ENCODE peak calls at places on chromosomes 16 and 17, in six cellular contexts. G is GM12865, T is foreskin fibroblast, C is psoas muscle, U is colonic mucosa, E is heart left ventricle. A is an unnamed sample.

GRCh38 chr17:76193616-76194015 is 46.7 kb downstream of the RNF157 start:
- DNase-seq in C (no peak), U (no peak), E (no peak), T (no peak), G (no peak), A (peak)

GRCh38 chr17:72614476-72614870 is 478.0 kb downstream of the SLC39A11 start:
- DNase-seq in T (no peak), G (no peak), E (no peak), C (no peak), U (no peak), A (no peak)

GRCh38 chr16:52364500-52364899 is 182.4 kb downstream of the TOX3 start:
- DNase-seq in U (no peak), E (no peak), T (no peak), C (no peak), G (no peak), A (no peak)

GRCh38 chr16:75052481-75053211 is 53.8 kb downstream of the ZNRF1 start:
- DNase-seq in C (no peak), U (peak), E (no peak), T (no peak), G (no peak), A (no peak)

GRCh38 chr17:36069131-36069530 is 5.1 kb downstream of the CCL18 start:
- DNase-seq in T (no peak), C (no peak), U (no peak), E (no peak), G (no peak), A (no peak)

GRCh38 chr17:28133562-28133970 is 91.1 kb downstream of the NLK start:
- DNase-seq in E (no peak), U (no peak), C (no peak), T (peak), G (no peak), A (no peak)

GRCh38 chr16:84088695-84089395 is 27.9 kb downstream of the MBTPS1 start:
- DNase-seq in U (peak), T (no peak), E (peak), C (no peak), G (peak), A (peak)

GRCh38 chr16:9055661-9056060 is 35.8 kb upstream of the HAPSTR1 start:
- DNase-seq in G (no peak), T (no peak), U (no peak), E (no peak), C (no peak), A (no peak)

GRCh38 chr16:56609463-56609921 is 1.1 kb downstream of the MT2A start:
- DNase-seq in E (peak), T (peak), C (peak), G (peak), U (peak), A (peak)

GRCh38 chr16:56451753-56452689 is 667 bp downstream of the OGFOD1 start:
- DNase-seq in C (peak), U (peak), T (peak), G (peak), E (peak), A (peak)

GRCh38 chr16:87060026-87060986 is 256.9 kb downstream of the C16orf95 start:
- DNase-seq in T (peak), E (peak), U (no peak), C (no peak), G (peak), A (peak)

GRCh38 chr17:43873091-43873490 is 26.1 kb downstream of the CD300LG start:
- DNase-seq in T (no peak), G (no peak), E (no peak), C (no peak), U (peak), A (no peak)

GRCh38 chr16:35311475-35311874 is 1852.1 kb downstream of the TP53TG3F start:
- DNase-seq in G (no peak), E (no peak), C (no peak), T (no peak), U (no peak), A (no peak)

GRCh38 chr16:57045694-57046381 is 46.5 kb upstream of the CPNE2 start:
- DNase-seq in E (peak), C (peak), U (peak), T (peak), G (peak), A (no peak)

GRCh38 chr16:19432429-19432828 is 14.7 kb downstream of the TMC5 start:
- DNase-seq in T (no peak), U (peak), E (no peak), C (no peak), G (no peak), A (no peak)

GRCh38 chr16:3690991-3691720 is 26.2 kb downstream of the TRAP1 start:
- DNase-seq in T (peak), C (peak), G (no peak), E (no peak), U (no peak), A (no peak)

GRCh38 chr16:14148569-14148968 is 77.5 kb downstream of the MRTFB start:
- DNase-seq in E (no peak), T (no peak), G (no peak), U (no peak), C (no peak), A (no peak)

GRCh38 chr16:1960665-1961630 is 1.6 kb downstream of the NDUFB10 start:
- DNase-seq in C (no peak), U (no peak), G (peak), T (peak), E (no peak), A (no peak)

GRCh38 chr17:72599891-72600290 is 479.1 kb downstream of the SOX9 start:
- DNase-seq in U (no peak), G (no peak), T (no peak), E (no peak), C (no peak), A (no peak)

GRCh38 chr16:30068750-30069574 is 3.4 kb downstream of the ALDOA start:
- DNase-seq in C (no peak), G (peak), T (peak), U (no peak), E (peak), A (peak)

GRCh38 chr16:58417600-58417999 is 25.3 kb downstream of the GINS3 start:
- DNase-seq in E (peak), C (no peak), G (peak), T (no peak), U (no peak), A (no peak)

GRCh38 chr17:7803981-7804380 is 30.0 kb upstream of the KDM6B start:
- DNase-seq in C (no peak), T (no peak), E (no peak), U (peak), G (no peak), A (no peak)

GRCh38 chr17:37671813-37672544 is 28.7 kb upstream of the DDX52 start:
- DNase-seq in G (no peak), C (no peak), U (no peak), E (no peak), T (peak), A (no peak)

GRCh38 chr17:31327534-31328526 is 6.4 kb upstream of the EVI2A start:
- DNase-seq in C (no peak), G (no peak), T (peak), E (no peak), U (no peak), A (no peak)

GRCh38 chr17:15498107-15498506 is 30.7 kb upstream of the CDRT4 start:
- DNase-seq in T (peak), G (peak), U (no peak), E (no peak), C (no peak), A (no peak)

GRCh38 chr17:58529275-58529674 is 14.8 kb upstream of the MTMR4 start:
- DNase-seq in G (no peak), T (no peak), C (no peak), U (no peak), E (no peak), A (no peak)

GRCh38 chr17:67746704-67747571 is 29.2 kb downstream of the NOL11 start:
- DNase-seq in U (peak), G (no peak), T (no peak), E (no peak), C (no peak), A (no peak)

DNA sequence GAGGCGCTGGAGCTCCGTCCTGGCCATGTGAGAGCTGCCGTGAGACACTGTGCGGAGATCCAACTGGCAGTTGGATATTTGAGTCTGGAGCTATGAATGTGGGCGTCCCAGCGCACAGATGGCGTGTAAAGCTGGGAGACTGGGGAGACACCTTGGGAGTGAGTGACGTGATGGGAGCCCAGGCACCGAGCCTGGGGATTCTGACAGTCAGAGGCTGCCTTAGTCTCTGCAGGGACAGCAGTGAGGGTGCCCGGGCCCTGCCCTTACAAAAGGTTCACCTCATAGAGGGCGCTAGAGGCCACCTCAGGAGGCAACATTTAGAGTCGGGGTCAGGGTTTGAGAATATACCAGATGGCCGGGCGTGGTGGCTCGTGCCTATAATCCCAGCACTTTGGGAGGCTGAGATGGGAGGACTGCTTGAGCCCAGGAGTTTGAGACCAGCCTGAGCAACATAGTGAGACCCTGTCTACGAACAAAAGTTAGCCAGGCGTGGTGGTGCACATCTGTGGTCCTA is 194.1 kb upstream of the GSE1 start:
- DNase-seq in E (no peak), C (no peak), G (no peak), U (no peak), T (no peak), A (no peak)
- TF ChIP-seq CTCF in E (no peak), C (no peak), G (no peak), U (no peak), T (no peak), A (no peak)

DNA sequence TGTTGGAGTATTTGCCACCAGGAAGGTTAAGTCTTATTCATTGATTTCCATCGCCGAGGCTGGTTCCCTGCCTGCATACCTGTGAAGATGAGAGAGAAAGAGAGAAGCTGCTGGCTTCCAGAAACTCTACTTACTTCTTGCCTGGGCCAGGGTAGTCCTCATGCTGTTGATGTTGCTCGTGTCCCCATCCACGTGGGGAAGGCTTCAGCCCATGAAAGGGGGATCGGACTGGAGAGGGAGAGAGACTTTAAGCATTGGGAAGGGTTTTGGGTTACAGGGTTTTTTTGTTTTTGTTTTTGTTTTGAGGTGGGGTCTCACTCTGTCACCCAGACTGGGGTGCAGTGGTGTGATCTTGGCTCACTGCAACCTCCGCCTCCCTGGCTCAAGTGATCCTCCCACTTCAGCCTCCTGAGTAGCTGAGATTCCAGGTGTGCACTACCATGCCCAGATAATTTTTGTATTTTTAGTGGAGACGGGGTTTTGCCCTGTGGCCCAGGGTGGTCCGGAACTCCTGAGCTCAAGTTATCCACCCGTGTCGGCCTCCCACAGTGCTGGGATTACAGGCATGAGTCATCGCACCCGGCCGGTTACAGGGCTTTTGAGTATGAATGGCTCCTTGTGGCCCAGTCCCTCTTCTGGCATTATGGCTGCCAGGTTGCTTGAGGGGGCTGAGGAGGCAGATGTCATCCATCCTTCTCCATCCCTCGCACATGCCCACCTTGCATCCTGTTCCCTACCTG is 26.6 kb downstream of the ITGB3 start:
- DNase-seq in T (no peak), G (no peak), C (peak), U (no peak), E (no peak), A (no peak)
- H3K4me3 ChIP-seq in T (no peak), G (no peak), C (no peak), U (no peak), E (no peak), A (no peak)

GRCh38 chr17:9022553-9023388 is 1.5 kb downstream of the NTN1 start:
- DNase-seq in E (peak), C (peak), T (peak), U (no peak), G (no peak), A (no peak)
- TF ChIP-seq CTCF in E (no peak), C (no peak), T (no peak), U (no peak), G (no peak), A (no peak)

GRCh38 chr16:88279998-88280397 is 102.8 kb upstream of the ZNF469 start:
- DNase-seq in T (no peak), C (no peak), G (no peak), U (no peak), E (no peak), A (no peak)

GRCh38 chr16:88276591-88276990 is 106.2 kb upstream of the ZNF469 start:
- DNase-seq in G (no peak), U (no peak), T (no peak), C (no peak), E (no peak), A (no peak)

DNA sequence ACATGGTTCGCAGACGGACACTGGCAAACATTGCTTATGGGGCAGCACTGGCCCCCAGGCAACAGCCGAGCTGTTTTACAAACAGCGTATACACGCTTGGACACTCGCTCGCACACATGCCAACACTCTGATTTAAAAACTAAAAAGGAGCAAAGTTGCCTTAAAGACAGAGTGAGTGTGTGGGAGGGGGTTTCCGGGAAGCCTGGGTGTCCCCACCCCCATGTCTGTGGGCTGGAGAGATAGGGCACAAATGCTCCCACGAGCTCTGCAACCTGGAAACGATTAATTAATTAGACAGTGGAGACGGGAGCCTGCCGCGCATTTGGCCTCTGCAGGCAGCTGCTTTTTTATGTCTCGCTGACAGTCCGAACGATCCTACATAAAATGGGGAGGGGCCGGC is 107.9 kb upstream of the ZNF469 start:
- DNase-seq in T (peak), G (no peak), C (no peak), E (no peak), U (no peak), A (no peak)
- H3K4me3 ChIP-seq in T (no peak), G (no peak), C (no peak), E (no peak), U (no peak), A (no peak)

GRCh38 chr17:29241015-29241963 is 5.4 kb upstream of the CRYBA1 start:
- DNase-seq in U (no peak), G (peak), C (peak), E (peak), T (peak), A (no peak)
- TF ChIP-seq CTCF in U (no peak), G (no peak), C (no peak), E (no peak), T (no peak), A (no peak)

GRCh38 chr17:81117672-81118198 is 47.6 kb upstream of the PVALEF start:
- DNase-seq in E (no peak), T (no peak), C (no peak), U (no peak), G (no peak), A (no peak)

GRCh38 chr17:81118308-81119221 is 46.7 kb upstream of the PVALEF start:
- DNase-seq in C (no peak), G (no peak), E (no peak), T (no peak), U (no peak), A (no peak)

GRCh38 chr17:81120695-81121621 is 44.3 kb upstream of the PVALEF start:
- DNase-seq in T (no peak), E (no peak), U (no peak), G (no peak), C (no peak), A (no peak)

GRCh38 chr17:81120149-81120484 is 45.2 kb upstream of the PVALEF start:
- DNase-seq in E (no peak), C (no peak), T (no peak), G (no peak), U (no peak), A (no peak)

DNA sequence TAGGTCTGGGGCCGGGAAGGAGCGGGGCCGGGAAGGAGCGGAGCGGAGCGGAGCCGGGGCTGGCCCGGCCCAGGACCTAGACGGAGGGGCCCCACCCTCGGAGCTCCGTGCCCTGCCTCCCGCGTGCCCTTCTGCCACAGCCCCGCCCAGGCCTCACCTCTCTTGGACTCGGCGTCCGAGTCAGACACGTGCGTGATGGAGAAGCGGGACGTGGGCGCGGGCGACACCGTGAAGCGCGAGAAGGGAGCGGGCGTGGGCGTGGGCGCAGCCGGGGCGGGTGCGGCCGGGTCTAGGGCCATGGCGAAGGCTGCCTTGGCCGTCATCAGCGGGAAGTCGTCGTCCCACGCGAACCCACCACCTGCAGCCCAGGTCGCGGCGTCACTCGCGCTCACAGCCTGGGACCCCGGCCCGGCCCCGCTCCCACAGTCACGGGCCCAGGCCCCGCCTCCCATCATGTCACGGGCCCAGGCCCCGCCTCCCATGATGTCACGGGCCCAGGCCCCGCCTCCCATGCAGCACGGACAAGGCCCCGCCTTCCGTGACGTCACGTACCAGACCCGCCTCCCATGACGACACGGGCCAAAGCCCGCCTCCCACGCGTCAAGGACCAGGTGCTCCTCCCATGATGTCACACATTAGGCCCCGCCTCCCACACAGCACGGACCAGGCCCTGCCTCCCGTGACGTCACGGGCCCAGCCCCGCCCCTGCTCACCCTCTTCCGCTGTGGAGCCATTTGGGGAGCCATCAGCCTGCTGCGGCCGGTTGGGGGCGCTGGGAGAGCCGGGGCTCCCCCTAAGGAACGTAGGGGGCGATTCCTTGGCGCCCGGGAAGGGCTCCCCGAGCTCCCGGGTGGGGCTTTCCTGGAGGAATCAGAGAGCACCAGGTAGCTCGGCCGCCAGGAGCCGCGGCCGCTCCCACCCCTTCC is 45.8 kb upstream of the PVALEF start:
- DNase-seq in T (peak), G (peak), U (peak), E (peak), C (peak), A (peak)
- H3K4me3 ChIP-seq in T (peak), G (no peak), U (peak), E (peak), C (peak), A (peak)

GRCh38 chr17:18974407-18975149 is 22.6 kb downstream of the SLC5A10 start:
- DNase-seq in G (no peak), U (no peak), T (peak), E (no peak), C (no peak), A (no peak)

GRCh38 chr17:18971801-18972200 is 19.8 kb downstream of the SLC5A10 start:
- DNase-seq in T (no peak), E (no peak), U (no peak), G (no peak), C (no peak), A (no peak)

GRCh38 chr17:18968945-18969887 is 17.3 kb downstream of the SLC5A10 start:
- DNase-seq in E (no peak), U (peak), C (no peak), T (peak), G (no peak), A (no peak)

GRCh38 chr17:18967806-18968744 is 16.1 kb downstream of the SLC5A10 start:
- DNase-seq in C (no peak), G (no peak), E (no peak), T (peak), U (peak), A (no peak)

DNA sequence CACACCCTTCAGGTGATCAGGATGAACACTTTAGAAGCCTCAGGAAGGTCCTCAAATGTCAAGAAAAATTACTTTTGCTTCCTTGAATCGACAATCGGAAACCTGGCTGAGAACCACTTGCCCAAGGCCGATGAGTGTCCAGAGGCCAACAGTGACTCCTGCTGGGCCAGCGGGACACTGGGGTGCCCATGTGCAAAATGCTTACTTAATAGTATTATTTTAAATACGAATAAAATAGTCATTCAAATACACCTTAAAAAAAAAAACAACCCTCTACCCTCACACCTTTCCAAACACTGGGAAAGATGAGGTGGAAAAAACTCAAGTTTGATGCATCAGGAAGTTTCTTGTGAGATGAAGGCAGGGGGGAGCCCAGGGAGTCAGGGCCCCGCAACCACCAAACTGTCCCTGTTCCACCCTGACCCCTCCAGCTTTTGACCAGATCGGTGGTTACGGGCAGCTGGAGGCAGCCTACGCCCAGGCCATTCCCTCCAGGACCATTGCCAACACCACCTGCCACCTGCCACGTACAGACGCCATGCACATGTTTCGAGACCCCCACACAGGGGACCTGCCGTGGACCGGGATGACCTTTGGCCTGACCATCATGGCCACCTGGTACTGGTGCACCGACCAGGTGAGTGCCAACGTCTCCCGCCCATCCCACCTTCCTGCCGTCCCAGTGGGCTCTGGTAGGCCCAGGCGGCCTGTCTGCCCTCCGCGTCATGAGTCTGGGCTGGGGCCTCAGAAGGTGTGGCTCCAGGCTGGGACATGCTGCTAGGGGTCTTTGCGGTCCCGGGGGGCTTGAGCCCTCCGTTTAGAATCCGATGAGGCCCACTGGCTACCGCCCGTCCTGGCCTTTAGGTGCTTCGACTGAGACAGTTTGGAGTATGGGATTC is 18.9 kb downstream of the SLC5A10 start:
- DNase-seq in U (no peak), G (no peak), C (no peak), T (no peak), E (no peak), A (no peak)
- TF ChIP-seq CTCF in U (no peak), G (peak), C (no peak), T (no peak), E (no peak), A (no peak)